ENCODE peak calls at places on chromosomes 2 and 18, in eight cellular contexts. F is upper lobe of left lung; O is CD8-positive, alpha-beta T cell; I is colonic mucosa; X is AG04450; R is IMR-90; A is neural progenitor cell; J is astrocyte. S is an unnamed sample.

GRCh38 chr2:47767497-47767844 is 15.5 kb upstream of the MSH6 start:
- DNase-seq in F (no peak), O (no peak), I (no peak), X (no peak), R (no peak), A (no peak), J (no peak), S (no peak)

GRCh38 chr18:902179-902718 is 2.4 kb upstream of the ADCYAP1 start:
- DNase-seq in F (no peak), O (no peak), I (no peak), X (no peak), R (no peak), A (peak; percentile 40), J (peak; percentile 21), S (no peak)

GRCh38 chr18:74994502-74995403 is 214.2 kb downstream of the PTGR3 start:
- DNase-seq in F (no peak), O (no peak), I (no peak), X (no peak), R (peak; percentile 11), A (no peak), J (peak; percentile 25), S (peak; percentile 49)

GRCh38 chr2:139791330-139791729 is 1011.1 kb upstream of the NXPH2 start:
- DNase-seq in F (no peak), O (no peak), I (no peak), X (no peak), R (no peak), A (no peak), J (no peak), S (no peak)

GRCh38 chr2:19955544-19956422 is 34.1 kb downstream of the WDR35 start:
- DNase-seq in F (no peak), O (peak; percentile 53), I (peak; percentile 64), X (peak; percentile 48), R (peak; percentile 77), A (peak; percentile 86), J (peak; percentile 44), S (peak; percentile 72)

GRCh38 chr18:24632158-24632988 is 171.9 kb downstream of the HRH4 start:
- DNase-seq in F (peak; percentile 18), O (no peak), I (no peak), X (no peak), R (no peak), A (peak; percentile 13), J (no peak), S (no peak)

GRCh38 chr18:63058521-63058920 is 261.0 kb downstream of the BCL2 start:
- DNase-seq in F (no peak), O (no peak), I (no peak), X (no peak), R (no peak), A (no peak), J (no peak), S (no peak)

GRCh38 chr2:159797468-159798375 is at the start of gene CD302:
- DNase-seq in F (peak; percentile 97), O (peak; percentile 28), I (peak; percentile 76), X (no peak), R (peak; percentile 45), A (peak; percentile 77), J (peak; percentile 40), S (peak; percentile 48)

GRCh38 chr18:21853020-21853419 is 112.4 kb downstream of the MIB1 start:
- DNase-seq in F (no peak), O (no peak), I (no peak), X (peak; percentile 26), R (peak; percentile 63), A (peak; percentile 4), J (peak; percentile 13), S (no peak)

GRCh38 chr18:35355140-35355618 is 11.0 kb upstream of the ZNF24 start:
- DNase-seq in F (no peak), O (peak; percentile 59), I (peak; percentile 68), X (peak; percentile 71), R (peak; percentile 83), A (peak; percentile 86), J (peak; percentile 73), S (no peak)
- TF ChIP-seq CTCF in F (peak; percentile 68), O (peak; percentile 50), I (peak; percentile 66), X (peak; percentile 81), R (peak; percentile 78), A (peak; percentile 72), J (peak; percentile 79), S (peak; percentile 67)

GRCh38 chr2:28437142-28437835 is 44.6 kb downstream of the FOSL2 start:
- DNase-seq in F (peak; percentile 93), O (no peak), I (peak; percentile 89), X (no peak), R (no peak), A (no peak), J (no peak), S (peak; percentile 70)
- H3K27ac ChIP-seq in F (no peak overlapping the region), O (no peak overlapping the region), I (peak overlapping the region; percentile 90), X (no peak overlapping the region), R (no peak overlapping the region), A (no peak overlapping the region), J (no peak overlapping the region), S (peak overlapping the region; percentile 99)

DNA sequence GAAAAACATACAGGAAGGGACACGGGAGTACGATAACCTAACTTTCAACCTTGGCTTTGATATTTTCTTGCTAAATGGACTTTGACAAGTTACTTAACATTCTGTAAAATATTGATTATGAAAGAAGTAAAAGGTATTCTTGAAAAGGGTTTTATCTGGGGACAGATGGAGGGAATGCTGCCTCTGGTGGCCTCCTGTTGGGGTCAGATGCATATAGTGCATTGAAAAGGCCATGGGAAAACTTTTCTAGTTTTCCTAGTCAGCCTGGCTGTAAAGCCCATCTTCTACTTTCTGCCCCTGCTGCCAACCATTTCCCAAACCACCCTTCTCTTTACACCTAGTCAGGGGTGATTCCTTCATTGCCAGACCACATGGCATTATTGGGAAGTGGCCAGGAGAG is 22.2 kb upstream of the MSTN start:
- DNase-seq in F (no peak), O (no peak), I (no peak), X (no peak), R (no peak), A (no peak), J (no peak), S (no peak)
- TF ChIP-seq CTCF in F (no peak), O (no peak), I (no peak), X (no peak), R (no peak), A (peak; percentile 26), J (no peak), S (no peak)

GRCh38 chr18:77262655-77263470 is 13.2 kb downstream of the GALR1 start:
- DNase-seq in F (no peak), O (no peak), I (no peak), X (no peak), R (no peak), A (no peak), J (no peak), S (no peak)
- H3K27ac ChIP-seq in F (no peak overlapping the region), O (no peak overlapping the region), I (no peak overlapping the region), X (no peak overlapping the region), R (no peak overlapping the region), A (no peak overlapping the region), J (no peak overlapping the region), S (no peak overlapping the region)

S was measured in RWPE1.